ENCODE peak calls at places on chromosomes 12 and 14, in five cellular contexts. One of them, this sample, is unnamed.

GRCh38 chr12:54227376-54227775 is 38.6 kb upstream of the SMUG1 start:
- DNase-seq in lower leg skin: no peak
- DNase-seq in keratinocyte: no peak
- DNase-seq in fibroblast of villous mesenchyme: no peak
- DNase-seq in astrocyte of the cerebellum: no peak
- DNase-seq in this sample: no peak

GRCh38 chr12:97995085-97995484 is 520.3 kb upstream of the TMPO start:
- DNase-seq in lower leg skin: no peak
- DNase-seq in keratinocyte: no peak
- DNase-seq in fibroblast of villous mesenchyme: no peak
- DNase-seq in astrocyte of the cerebellum: no peak
- DNase-seq in this sample: no peak

GRCh38 chr12:130911193-130911592 is 39.3 kb downstream of the RAN start:
- DNase-seq in lower leg skin: no peak
- DNase-seq in keratinocyte: no peak
- DNase-seq in fibroblast of villous mesenchyme: no peak
- DNase-seq in astrocyte of the cerebellum: no peak
- DNase-seq in this sample: no peak

GRCh38 chr12:96121271-96121711 is 72.9 kb upstream of the ELK3 start:
- DNase-seq in lower leg skin: peak
- DNase-seq in keratinocyte: no peak
- DNase-seq in fibroblast of villous mesenchyme: peak
- DNase-seq in astrocyte of the cerebellum: no peak
- DNase-seq in this sample: peak

GRCh38 chr14:72332054-72332453 is 399.8 kb downstream of the RGS6 start:
- DNase-seq in lower leg skin: no peak
- DNase-seq in keratinocyte: no peak
- DNase-seq in fibroblast of villous mesenchyme: no peak
- DNase-seq in astrocyte of the cerebellum: no peak
- DNase-seq in this sample: no peak

GRCh38 chr14:74608959-74609611 is 3.0 kb downstream of the LTBP2 start:
- DNase-seq in lower leg skin: peak
- DNase-seq in keratinocyte: no peak
- DNase-seq in fibroblast of villous mesenchyme: peak
- DNase-seq in astrocyte of the cerebellum: peak
- DNase-seq in this sample: peak

GRCh38 chr12:38386238-38386985 is 69.8 kb downstream of the ALG10B start:
- DNase-seq in lower leg skin: no peak
- DNase-seq in keratinocyte: no peak
- DNase-seq in fibroblast of villous mesenchyme: no peak
- DNase-seq in astrocyte of the cerebellum: no peak
- DNase-seq in this sample: no peak

GRCh38 chr12:65664715-65665250 is 159.5 kb upstream of the HMGA2 start:
- DNase-seq in lower leg skin: no peak
- DNase-seq in keratinocyte: no peak
- DNase-seq in fibroblast of villous mesenchyme: no peak
- DNase-seq in astrocyte of the cerebellum: no peak
- DNase-seq in this sample: no peak

GRCh38 chr12:6957741-6958608 is 6.8 kb downstream of the PTPN6 start:
- DNase-seq in lower leg skin: no peak
- DNase-seq in keratinocyte: no peak
- DNase-seq in fibroblast of villous mesenchyme: no peak
- DNase-seq in astrocyte of the cerebellum: no peak
- DNase-seq in this sample: no peak

GRCh38 chr14:37544407-37544806 is 50.6 kb downstream of the FOXA1 start:
- DNase-seq in lower leg skin: no peak
- DNase-seq in keratinocyte: no peak
- DNase-seq in fibroblast of villous mesenchyme: no peak
- DNase-seq in astrocyte of the cerebellum: no peak
- DNase-seq in this sample: no peak

GRCh38 chr12:122104844-122105243 is 26.3 kb downstream of the MLXIP start:
- DNase-seq in lower leg skin: no peak
- DNase-seq in keratinocyte: no peak
- DNase-seq in fibroblast of villous mesenchyme: no peak
- DNase-seq in astrocyte of the cerebellum: no peak
- DNase-seq in this sample: no peak

GRCh38 chr14:32896979-32897723 is 41.5 kb upstream of the NPAS3 start:
- DNase-seq in lower leg skin: no peak
- DNase-seq in keratinocyte: no peak
- DNase-seq in fibroblast of villous mesenchyme: peak
- DNase-seq in astrocyte of the cerebellum: peak
- DNase-seq in this sample: peak
- H3K4me3 ChIP-seq in lower leg skin: peak
- H3K4me3 ChIP-seq in keratinocyte: no peak
- H3K4me3 ChIP-seq in fibroblast of villous mesenchyme: peak
- H3K4me3 ChIP-seq in astrocyte of the cerebellum: peak
- H3K4me3 ChIP-seq in this sample: peak

GRCh38 chr14:100902295-100902694 is 1.2 kb downstream of the RTL1 start:
- DNase-seq in lower leg skin: no peak
- DNase-seq in keratinocyte: no peak
- DNase-seq in fibroblast of villous mesenchyme: no peak
- DNase-seq in astrocyte of the cerebellum: no peak
- DNase-seq in this sample: no peak
- TF ChIP-seq CTCF in lower leg skin: no peak
- TF ChIP-seq CTCF in keratinocyte: peak
- TF ChIP-seq CTCF in fibroblast of villous mesenchyme: peak
- TF ChIP-seq CTCF in astrocyte of the cerebellum: peak
- TF ChIP-seq CTCF in this sample: no peak

DNA sequence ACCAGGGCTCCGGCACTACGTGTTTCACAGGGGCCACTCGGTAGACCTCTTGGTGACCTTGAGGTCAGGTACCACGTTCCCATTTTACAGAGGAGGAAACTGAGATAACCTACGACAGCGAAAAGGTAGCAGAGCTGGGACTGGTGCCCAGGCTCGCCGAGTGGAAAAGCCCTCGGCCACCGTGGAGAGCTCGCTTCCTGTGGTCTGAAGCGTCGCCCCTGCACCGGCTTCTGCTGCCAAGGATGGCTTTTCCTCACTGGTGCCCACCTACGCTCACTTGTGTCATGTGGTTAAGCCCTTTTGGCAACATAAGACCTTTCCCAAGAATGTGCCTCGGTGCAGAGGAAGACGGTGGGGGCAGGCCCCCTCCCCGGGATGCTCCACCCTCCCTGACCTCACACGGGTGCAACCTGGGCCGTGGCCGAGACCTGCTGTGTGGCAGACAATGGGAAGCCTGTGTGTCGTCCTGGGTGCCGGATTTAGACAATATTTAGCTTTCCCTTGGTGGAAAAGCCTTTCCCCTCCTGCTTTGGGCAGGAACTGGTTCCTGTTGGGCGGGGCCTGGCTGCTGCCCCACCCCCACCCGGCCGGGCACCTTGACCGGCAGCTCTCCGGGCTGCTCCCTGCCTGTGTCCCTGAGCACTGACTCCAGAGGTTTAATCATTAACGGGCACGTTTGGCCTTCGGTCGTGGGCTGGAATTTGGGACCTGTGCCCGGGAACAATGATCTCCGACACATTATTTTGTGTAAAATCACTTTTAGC is 32.4 kb upstream of the PPP1R13B start:
- DNase-seq in lower leg skin: no peak
- DNase-seq in keratinocyte: no peak
- DNase-seq in fibroblast of villous mesenchyme: no peak
- DNase-seq in astrocyte of the cerebellum: no peak
- DNase-seq in this sample: no peak
- H3K4me3 ChIP-seq in lower leg skin: no peak
- H3K4me3 ChIP-seq in keratinocyte: no peak
- H3K4me3 ChIP-seq in fibroblast of villous mesenchyme: no peak
- H3K4me3 ChIP-seq in astrocyte of the cerebellum: peak
- H3K4me3 ChIP-seq in this sample: peak

GRCh38 chr12:125292700-125293099 is 227.5 kb downstream of the AACS start:
- DNase-seq in lower leg skin: no peak
- DNase-seq in keratinocyte: no peak
- DNase-seq in fibroblast of villous mesenchyme: no peak
- DNase-seq in astrocyte of the cerebellum: no peak
- DNase-seq in this sample: no peak

GRCh38 chr12:125299840-125300239 is 234.6 kb downstream of the AACS start:
- DNase-seq in lower leg skin: peak
- DNase-seq in keratinocyte: no peak
- DNase-seq in fibroblast of villous mesenchyme: no peak
- DNase-seq in astrocyte of the cerebellum: no peak
- DNase-seq in this sample: no peak

GRCh38 chr12:125300249-125300648 is 235.0 kb downstream of the AACS start:
- DNase-seq in lower leg skin: peak
- DNase-seq in keratinocyte: no peak
- DNase-seq in fibroblast of villous mesenchyme: no peak
- DNase-seq in astrocyte of the cerebellum: no peak
- DNase-seq in this sample: no peak

GRCh38 chr12:125296701-125297100 is 231.5 kb downstream of the AACS start:
- DNase-seq in lower leg skin: no peak
- DNase-seq in keratinocyte: no peak
- DNase-seq in fibroblast of villous mesenchyme: no peak
- DNase-seq in astrocyte of the cerebellum: no peak
- DNase-seq in this sample: no peak

GRCh38 chr12:125295550-125295949 is 230.3 kb downstream of the AACS start:
- DNase-seq in lower leg skin: no peak
- DNase-seq in keratinocyte: no peak
- DNase-seq in fibroblast of villous mesenchyme: no peak
- DNase-seq in astrocyte of the cerebellum: no peak
- DNase-seq in this sample: no peak
- TF ChIP-seq CTCF in lower leg skin: no peak
- TF ChIP-seq CTCF in keratinocyte: no peak
- TF ChIP-seq CTCF in fibroblast of villous mesenchyme: no peak
- TF ChIP-seq CTCF in astrocyte of the cerebellum: no peak
- TF ChIP-seq CTCF in this sample: no peak

DNA sequence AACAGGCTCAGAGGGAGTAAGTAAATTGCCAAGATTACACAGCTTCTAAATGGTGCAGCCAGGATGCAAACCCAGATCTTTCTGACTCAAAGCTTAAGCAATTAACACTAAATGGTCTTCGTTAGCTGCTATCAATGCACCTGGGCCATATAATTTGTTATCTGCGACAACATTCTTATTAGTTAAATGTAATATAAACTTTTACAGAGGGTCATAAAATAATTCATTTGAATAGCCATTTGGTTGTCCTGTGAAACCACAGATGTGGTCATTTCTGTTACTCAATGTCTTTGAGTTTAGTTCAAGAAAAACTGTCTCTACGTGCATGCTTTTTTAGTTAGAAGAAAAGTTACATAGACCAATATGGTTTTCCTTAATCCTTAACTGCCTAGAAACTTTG is 22.1 kb upstream of the NAP1L1 start:
- DNase-seq in lower leg skin: no peak
- DNase-seq in keratinocyte: no peak
- DNase-seq in fibroblast of villous mesenchyme: peak
- DNase-seq in astrocyte of the cerebellum: no peak
- DNase-seq in this sample: no peak
- H3K4me3 ChIP-seq in lower leg skin: no peak
- H3K4me3 ChIP-seq in keratinocyte: no peak
- H3K4me3 ChIP-seq in fibroblast of villous mesenchyme: no peak
- H3K4me3 ChIP-seq in astrocyte of the cerebellum: no peak
- H3K4me3 ChIP-seq in this sample: no peak

DNA sequence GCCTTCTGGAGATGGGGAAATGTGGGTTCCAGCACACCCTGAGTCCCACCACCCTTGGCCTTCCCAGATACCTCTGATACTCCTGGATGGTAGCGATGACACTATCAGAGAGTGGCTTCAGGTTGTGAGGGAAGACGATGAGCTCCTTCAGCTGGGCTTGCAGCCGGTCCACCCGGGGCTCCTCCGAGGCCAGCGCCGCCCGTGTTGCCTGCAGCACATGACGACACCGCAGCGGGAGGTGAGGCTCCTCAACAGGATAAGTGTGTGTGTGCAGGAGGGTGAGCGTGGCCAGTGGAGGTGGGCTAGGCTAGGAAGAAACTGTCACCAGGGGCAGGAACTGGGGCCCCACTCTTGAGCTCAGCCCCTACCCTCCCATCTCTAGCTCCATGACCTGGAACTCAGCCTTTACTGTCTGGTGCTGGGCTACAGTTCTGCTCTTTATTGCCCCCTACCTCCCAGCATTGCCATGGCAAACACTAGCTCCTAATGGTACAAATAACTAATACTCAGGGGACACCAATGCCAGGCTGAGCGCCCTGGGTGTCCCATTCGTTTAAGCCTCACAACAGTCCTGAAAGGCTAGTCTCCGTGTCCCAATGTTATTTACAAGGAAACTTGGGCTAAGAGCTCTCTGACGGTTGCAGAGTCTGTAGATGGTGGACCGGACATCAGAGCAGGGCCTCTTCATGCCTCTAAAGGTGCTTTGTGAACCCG is 64.1 kb downstream of the SYNE3 start:
- DNase-seq in lower leg skin: no peak
- DNase-seq in keratinocyte: no peak
- DNase-seq in fibroblast of villous mesenchyme: peak
- DNase-seq in astrocyte of the cerebellum: no peak
- DNase-seq in this sample: peak
- TF ChIP-seq CTCF in lower leg skin: no peak
- TF ChIP-seq CTCF in keratinocyte: peak
- TF ChIP-seq CTCF in fibroblast of villous mesenchyme: peak
- TF ChIP-seq CTCF in astrocyte of the cerebellum: peak
- TF ChIP-seq CTCF in this sample: peak

DNA sequence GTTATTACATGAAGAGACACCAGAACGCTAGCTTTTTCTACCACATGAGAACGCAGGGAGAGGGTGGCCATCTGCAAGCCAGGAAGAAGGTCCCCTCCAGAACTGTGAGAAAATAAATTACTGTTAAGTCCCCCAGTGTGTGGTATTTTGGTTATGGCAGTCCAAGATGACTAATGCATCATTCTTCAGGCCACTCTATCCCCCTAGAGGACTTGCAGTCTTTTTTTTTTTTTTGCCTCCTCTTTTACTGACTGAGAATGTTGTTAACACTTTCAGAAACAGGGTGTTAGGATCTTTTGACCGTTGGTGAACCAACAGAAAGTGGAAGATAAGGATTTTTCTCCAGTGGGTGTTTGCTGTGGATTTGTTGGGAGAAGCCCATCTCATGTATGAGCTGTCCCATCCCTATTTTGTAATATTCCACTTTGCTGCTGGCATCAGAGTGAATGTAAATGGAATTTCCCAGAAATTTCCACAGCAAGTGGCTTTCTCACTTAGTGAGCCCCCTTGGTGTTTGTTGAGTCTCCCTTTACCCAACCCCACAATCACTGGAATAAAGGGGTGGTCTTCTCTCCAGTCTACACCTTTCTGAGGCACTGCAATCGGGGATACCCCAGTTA is 37.9 kb downstream of the MARK3 start:
- DNase-seq in lower leg skin: no peak
- DNase-seq in keratinocyte: no peak
- DNase-seq in fibroblast of villous mesenchyme: peak
- DNase-seq in astrocyte of the cerebellum: peak
- DNase-seq in this sample: peak
- H3K4me3 ChIP-seq in lower leg skin: no peak
- H3K4me3 ChIP-seq in keratinocyte: no peak
- H3K4me3 ChIP-seq in fibroblast of villous mesenchyme: no peak
- H3K4me3 ChIP-seq in astrocyte of the cerebellum: no peak
- H3K4me3 ChIP-seq in this sample: no peak